ENCODE peak calls at places on chromosomes 1 and 21, in ten cellular contexts. D is KBM-7; X is NCI-H2081; Y is Caki2; B is LoVo; S is transverse colon; R is activated naive CD4-positive, alpha-beta T cell treated with anti-CD3 and anti-CD28 coated beads for 36 hours; Z is stimulated activated CD4-positive, alpha-beta T cell treated with anti-CD3 and anti-CD28 coated beads, Interleukin-2, amount 100 ng/mL, for 24 hours; K is DMS153; J is EL. L is an unnamed sample.

GRCh38 chr1:165807613-165808012 is 19.8 kb upstream of the UCK2 start:
- DNase-seq in R (no peak), D (no peak), X (no peak), Y (no peak), B (no peak), S (no peak), Z (no peak), K (no peak), J (no peak), L (no peak)

GRCh38 chr1:199508653-199509052 is 518.9 kb upstream of the NR5A2 start:
- DNase-seq in S (no peak), K (no peak), B (no peak), D (no peak), X (no peak), Y (peak; percentile 12), R (no peak), J (no peak), Z (no peak), L (no peak)

GRCh38 chr1:5340560-5341130 is 651.6 kb downstream of the NPHP4 start:
- DNase-seq in X (no peak), S (no peak), B (no peak), R (no peak), J (no peak), Z (no peak), K (no peak), Y (no peak), D (no peak), L (no peak)

GRCh38 chr1:242828199-242828598 is 303.7 kb upstream of the PLD5 start:
- DNase-seq in S (no peak), R (no peak), Y (no peak), B (no peak), X (no peak), K (no peak), J (no peak), D (peak; percentile 6), Z (no peak), L (peak; percentile 7)

GRCh38 chr1:67618285-67619018 is 66.5 kb upstream of the GADD45A start:
- DNase-seq in Z (no peak), J (peak; percentile 75), B (no peak), D (no peak), K (no peak), Y (no peak), X (no peak), S (peak; percentile 31), R (no peak), L (no peak)

GRCh38 chr1:229529639-229530038 is 21.5 kb upstream of the NUP133 start:
- DNase-seq in R (no peak), Y (no peak), B (no peak), J (no peak), Z (no peak), K (no peak), S (no peak), D (no peak), X (no peak), L (no peak)

GRCh38 chr1:186033744-186034345 is 299.7 kb downstream of the HMCN1 start:
- DNase-seq in Y (no peak), X (no peak), B (peak; percentile 2), D (no peak), K (no peak), J (peak; percentile 53), R (no peak), Z (no peak), S (no peak), L (no peak)

GRCh38 chr1:203276916-203277535 is 28.3 kb upstream of the BTG2 start:
- DNase-seq in Z (no peak), Y (no peak), B (no peak), K (no peak), D (no peak), R (no peak), X (no peak), S (no peak), J (no peak), L (peak; percentile 28)

GRCh38 chr21:26761174-26761915 is 83.9 kb downstream of the ADAMTS1 start:
- DNase-seq in Z (no peak), Y (peak; percentile 76), K (no peak), D (no peak), X (no peak), B (no peak), J (peak; percentile 75), S (no peak), R (no peak), L (no peak)

GRCh38 chr1:183912265-183912886 is 107.5 kb downstream of the RGL1 start:
- DNase-seq in D (no peak), Z (no peak), B (no peak), X (no peak), K (no peak), Y (no peak), J (no peak), S (no peak), R (no peak), L (no peak)

GRCh38 chr21:45404726-45405270 is at the start of gene COL18A1:
- DNase-seq in S (peak; percentile 29), Y (no peak), B (peak; percentile 31), K (no peak), D (no peak), R (peak; percentile 45), Z (peak; percentile 44), X (no peak), J (peak; percentile 51), L (no peak)

GRCh38 chr1:202210370-202210769 is 16.8 kb downstream of the LGR6 start:
- DNase-seq in X (peak; percentile 40), J (peak; percentile 17), K (peak; percentile 63), D (no peak), S (no peak), B (no peak), Y (no peak), Z (no peak), R (no peak), L (no peak)

GRCh38 chr1:30485072-30485471 is 238.3 kb downstream of the MATN1 start:
- DNase-seq in K (no peak), X (no peak), J (no peak), B (no peak), Z (no peak), D (no peak), R (no peak), Y (no peak), S (no peak), L (no peak)

GRCh38 chr1:189211742-189212141 is 1265.9 kb downstream of the BRINP3 start:
- DNase-seq in Z (no peak), B (no peak), Y (no peak), D (no peak), X (no peak), R (no peak), J (peak; percentile 52), S (no peak), K (no peak), L (no peak)

GRCh38 chr1:33128781-33129180 is 47.8 kb downstream of the AZIN2 start:
- DNase-seq in Z (no peak), Y (no peak), B (no peak), J (no peak), K (no peak), D (no peak), X (no peak), S (no peak), R (no peak), L (no peak)

GRCh38 chr1:163697137-163697536 is 375.4 kb downstream of the NUF2 start:
- DNase-seq in K (no peak), Y (no peak), S (no peak), D (no peak), J (no peak), X (no peak), Z (no peak), B (no peak), R (peak; percentile 6), L (no peak)

GRCh38 chr1:94876362-94876761 is 50.5 kb downstream of the CNN3 start:
- DNase-seq in B (no peak), S (no peak), Z (no peak), J (peak; percentile 69), R (no peak), D (no peak), X (no peak), Y (no peak), K (no peak), L (no peak)

GRCh38 chr1:162699366-162699765 is 67.1 kb downstream of the DDR2 start:
- DNase-seq in B (no peak), K (no peak), S (no peak), J (no peak), Z (no peak), Y (no peak), D (no peak), X (no peak), R (no peak), L (no peak)

GRCh38 chr1:3257788-3258187 is 188.8 kb downstream of the PRDM16 start:
- DNase-seq in J (no peak), S (no peak), Z (no peak), D (no peak), B (no peak), R (no peak), Y (no peak), K (no peak), X (no peak), L (no peak)

GRCh38 chr1:192852001-192852400 is 43.2 kb downstream of the RGS2 start:
- DNase-seq in K (no peak), J (no peak), B (no peak), R (no peak), S (no peak), Z (no peak), Y (no peak), X (peak; percentile 61), D (no peak), L (no peak)

GRCh38 chr21:44687671-44688070 is 5.7 kb upstream of the KRTAP12-1 start:
- DNase-seq in D (no peak), R (no peak), S (no peak), B (no peak), J (no peak), K (no peak), X (no peak), Y (no peak), Z (no peak), L (no peak)

GRCh38 chr1:35619237-35620121 is 21.8 kb downstream of the PSMB2 start:
- DNase-seq in B (no peak), K (no peak), X (no peak), Y (no peak), J (no peak), S (no peak), D (no peak), Z (no peak), R (no peak), L (no peak)

GRCh38 chr1:68644521-68644920 is 147.6 kb upstream of the DEPDC1 start:
- DNase-seq in B (no peak), J (no peak), Y (no peak), X (no peak), S (no peak), K (no peak), R (no peak), Z (no peak), D (no peak), L (no peak)

GRCh38 chr21:36981977-36982700 is 15.7 kb upstream of the HLCS start:
- DNase-seq in D (no peak), R (no peak), S (no peak), Y (no peak), B (no peak), K (no peak), J (no peak), Z (no peak), X (no peak), L (no peak)

GRCh38 chr1:25804244-25804963 is 4.4 kb downstream of the SELENON start:
- DNase-seq in R (peak; percentile 79), J (no peak), D (no peak), X (no peak), K (no peak), Y (no peak), Z (no peak), S (no peak), B (no peak), L (no peak)

GRCh38 chr1:240998441-240999015 is 358.5 kb downstream of the RGS7 start:
- DNase-seq in B (no peak), S (no peak), R (no peak), K (no peak), J (no peak), D (no peak), X (no peak), Z (no peak), Y (no peak), L (peak; percentile 86)

GRCh38 chr1:160953030-160953429 is 1.6 kb downstream of the ITLN2 start:
- DNase-seq in J (no peak), K (no peak), Y (no peak), B (no peak), S (no peak), X (no peak), Z (no peak), R (no peak), D (no peak), L (no peak)

GRCh38 chr1:230210326-230210978 is 143.4 kb downstream of the GALNT2 start:
- DNase-seq in Z (no peak), J (no peak), Y (no peak), S (no peak), B (no peak), X (no peak), D (no peak), K (no peak), R (no peak), L (no peak)